ENCODE peak calls at places on chromosome 3, in six cellular contexts. M, C, O, A, E and U are unnamed samples.

GRCh38 chr3:78670087-78670486 is 1097.7 kb downstream of the ROBO1 start:
- DNase-seq in M (no peak), C (no peak), O (no peak), A (no peak), E (no peak), U (no peak)

GRCh38 chr3:15404767-15405166 is 22.6 kb downstream of the METTL6 start:
- DNase-seq in M (no peak), C (no peak), O (no peak), A (no peak), E (no peak), U (no peak)

GRCh38 chr3:124648551-124648950 is 81.7 kb upstream of the UMPS start:
- DNase-seq in M (no peak), C (no peak), O (no peak), A (no peak), E (no peak), U (no peak)

GRCh38 chr3:24242012-24242698 is 252.5 kb downstream of the THRB start:
- DNase-seq in M (no peak), C (no peak), O (no peak), A (no peak), E (peak; percentile 59), U (no peak)

GRCh38 chr3:126146525-126147146 is 33.8 kb downstream of the ALDH1L1 start:
- DNase-seq in M (no peak), C (no peak), O (no peak), A (peak; percentile 67), E (no peak), U (no peak)

GRCh38 chr3:188415196-188415595 is 261.2 kb downstream of the LPP start:
- DNase-seq in M (no peak), C (no peak), O (no peak), A (no peak), E (no peak), U (no peak)

GRCh38 chr3:132326251-132326650 is 9.0 kb downstream of the ACP3 start:
- DNase-seq in M (no peak), C (no peak), O (no peak), A (no peak), E (no peak), U (no peak)

GRCh38 chr3:60698117-60698516 is 553.1 kb downstream of the FHIT start:
- DNase-seq in M (no peak), C (peak; percentile 10), O (peak; percentile 19), A (no peak), E (no peak), U (no peak)

GRCh38 chr3:143098032-143098764 is 21.4 kb upstream of the CHST2 start:
- DNase-seq in M (no peak), C (no peak), O (no peak), A (no peak), E (no peak), U (no peak)

GRCh38 chr3:62940763-62941632 is 65.8 kb upstream of the CADPS start:
- DNase-seq in M (no peak), C (no peak), O (no peak), A (no peak), E (peak; percentile 9), U (no peak)

GRCh38 chr3:118974356-118975097 is 60.1 kb downstream of the IGSF11 start:
- DNase-seq in M (no peak), C (no peak), O (no peak), A (no peak), E (no peak), U (no peak)

GRCh38 chr3:37836589-37836988 is 25.1 kb upstream of the CTDSPL start:
- DNase-seq in M (no peak), C (no peak), O (no peak), A (no peak), E (no peak), U (no peak)

GRCh38 chr3:187997490-187997889 is 156.5 kb upstream of the LPP start:
- DNase-seq in M (no peak), C (no peak), O (no peak), A (no peak), E (no peak), U (no peak)

GRCh38 chr3:120048355-120048754 is 45.9 kb downstream of the GSK3B start:
- DNase-seq in M (no peak), C (no peak), O (no peak), A (no peak), E (no peak), U (no peak)

GRCh38 chr3:155859859-155860258 is 5.6 kb upstream of the SLC33A1 start:
- DNase-seq in M (no peak), C (no peak), O (no peak), A (no peak), E (no peak), U (no peak)

GRCh38 chr3:63705092-63705645 is 52.7 kb downstream of the SNTN start:
- DNase-seq in M (no peak), C (no peak), O (no peak), A (no peak), E (no peak), U (no peak)

GRCh38 chr3:10337323-10338163 is 16.6 kb upstream of the SEC13 start:
- DNase-seq in M (no peak), C (no peak), O (no peak), A (no peak), E (no peak), U (no peak)

GRCh38 chr3:160544837-160545236 is 20.5 kb downstream of the KPNA4 start:
- DNase-seq in M (no peak), C (no peak), O (no peak), A (no peak), E (no peak), U (no peak)

GRCh38 chr3:194489736-194490612 is 3.2 kb upstream of the ATP13A3 start:
- DNase-seq in M (no peak), C (no peak), O (no peak), A (no peak), E (no peak), U (no peak)

GRCh38 chr3:40309925-40310635 is 573 bp downstream of the EIF1B start:
- DNase-seq in M (no peak), C (peak; percentile 67), O (no peak), A (peak; percentile 82), E (peak; percentile 14), U (no peak)

GRCh38 chr3:36525115-36525711 is 144.9 kb downstream of the STAC start:
- DNase-seq in M (no peak), C (peak; percentile 25), O (no peak), A (no peak), E (peak; percentile 73), U (no peak)

GRCh38 chr3:31408720-31409119 is 124.0 kb upstream of the STT3B start:
- DNase-seq in M (no peak), C (peak; percentile 20), O (no peak), A (no peak), E (no peak), U (no peak)

GRCh38 chr3:129359102-129359461 is 69.4 kb downstream of the EFCAB12 start:
- DNase-seq in M (no peak), C (peak; percentile 37), O (no peak), A (no peak), E (peak; percentile 41), U (no peak)

GRCh38 chr3:83913381-83913780 is 1045.4 kb upstream of the CADM2 start:
- DNase-seq in M (no peak), C (no peak), O (no peak), A (no peak), E (no peak), U (no peak)

GRCh38 chr3:101998256-101998926 is 149.1 kb downstream of the NFKBIZ start:
- DNase-seq in M (no peak), C (no peak), O (no peak), A (no peak), E (no peak), U (no peak)

GRCh38 chr3:183381179-183381578 is 47.2 kb downstream of the MCF2L2 start:
- DNase-seq in M (no peak), C (no peak), O (peak; percentile 30), A (no peak), E (peak; percentile 65), U (peak; percentile 41)

GRCh38 chr3:58173670-58174472 is 36.9 kb downstream of the DNASE1L3 start:
- DNase-seq in M (peak; percentile 15), C (peak; percentile 68), O (no peak), A (no peak), E (no peak), U (no peak)

GRCh38 chr3:128170866-128171516 is 17.7 kb downstream of the EEFSEC start:
- DNase-seq in M (no peak), C (peak; percentile 83), O (peak; percentile 69), A (no peak), E (peak; percentile 61), U (no peak)

GRCh38 chr3:194043516-194043915 is 92.4 kb upstream of the HES1 start:
- DNase-seq in M (no peak), C (no peak), O (no peak), A (no peak), E (peak; percentile 80), U (no peak)

GRCh38 chr3:181694805-181695660 is 16.7 kb upstream of the SOX2 start:
- DNase-seq in M (no peak), C (peak; percentile 68), O (no peak), A (no peak), E (no peak), U (no peak)

GRCh38 chr3:149015383-149015782 is 24.0 kb downstream of the GYG1 start:
- DNase-seq in M (no peak), C (no peak), O (no peak), A (no peak), E (no peak), U (no peak)

GRCh38 chr3:29384640-29385039 is 103.8 kb downstream of the RBMS3 start:
- DNase-seq in M (no peak), C (peak; percentile 34), O (no peak), A (no peak), E (no peak), U (peak; percentile 35)

GRCh38 chr3:17116007-17116659 is 231.4 kb downstream of the PLCL2 start:
- DNase-seq in M (no peak), C (no peak), O (no peak), A (no peak), E (no peak), U (no peak)

GRCh38 chr3:29758108-29759020 is 477.5 kb downstream of the RBMS3 start:
- DNase-seq in M (no peak), C (no peak), O (no peak), A (no peak), E (peak; percentile 65), U (no peak)

GRCh38 chr3:100957407-100958100 is 35.7 kb downstream of the ABI3BP start:
- DNase-seq in M (no peak), C (no peak), O (no peak), A (no peak), E (peak; percentile 40), U (no peak)

GRCh38 chr3:55639143-55639542 is 152.0 kb upstream of the WNT5A start:
- DNase-seq in M (no peak), C (no peak), O (no peak), A (no peak), E (no peak), U (no peak)